ENCODE peak calls at places on chromosomes 4 and X, in ten cellular contexts. One of them, this sample, is unnamed.

GRCh38 chr4:118712872-118713271 is 27.7 kb downstream of the METTL14 start:
- DNase-seq in T-helper 22 cell: no peak
- DNase-seq in GM13976: no peak
- DNase-seq in stimulated activated CD8-positive, alpha-beta memory T cell treated with anti-CD3 and anti-CD28 coated beads, Interleukin-7, amount 100 ng/mL, for 4 hours: no peak
- DNase-seq in memory B cell: no peak
- DNase-seq in IMR-90: peak
- DNase-seq in erythroblast: no peak
- DNase-seq in midbrain: no peak
- DNase-seq in brain microvascular endothelial cell: peak
- DNase-seq in AG09309: no peak
- DNase-seq in this sample: no peak

GRCh38 chrX:67714004-67714403 is 170.2 kb downstream of the AR start:
- DNase-seq in IMR-90: no peak
- DNase-seq in GM13976: no peak
- DNase-seq in memory B cell: no peak
- DNase-seq in stimulated activated CD8-positive, alpha-beta memory T cell treated with anti-CD3 and anti-CD28 coated beads, Interleukin-7, amount 100 ng/mL, for 4 hours: no peak
- DNase-seq in midbrain: no peak
- DNase-seq in erythroblast: no peak
- DNase-seq in AG09309: no peak
- DNase-seq in T-helper 22 cell: no peak
- DNase-seq in brain microvascular endothelial cell: no peak
- DNase-seq in this sample: no peak

GRCh38 chrX:30349946-30350345 is 40.8 kb upstream of the NR0B1 start:
- DNase-seq in GM13976: no peak
- DNase-seq in memory B cell: no peak
- DNase-seq in IMR-90: no peak
- DNase-seq in AG09309: no peak
- DNase-seq in stimulated activated CD8-positive, alpha-beta memory T cell treated with anti-CD3 and anti-CD28 coated beads, Interleukin-7, amount 100 ng/mL, for 4 hours: no peak
- DNase-seq in brain microvascular endothelial cell: no peak
- DNase-seq in T-helper 22 cell: no peak
- DNase-seq in erythroblast: no peak
- DNase-seq in midbrain: no peak
- DNase-seq in this sample: no peak

GRCh38 chr4:81021526-81021944 is 9.0 kb upstream of the BMP3 start:
- DNase-seq in T-helper 22 cell: no peak
- DNase-seq in brain microvascular endothelial cell: no peak
- DNase-seq in memory B cell: no peak
- DNase-seq in erythroblast: no peak
- DNase-seq in midbrain: no peak
- DNase-seq in IMR-90: no peak
- DNase-seq in stimulated activated CD8-positive, alpha-beta memory T cell treated with anti-CD3 and anti-CD28 coated beads, Interleukin-7, amount 100 ng/mL, for 4 hours: no peak
- DNase-seq in AG09309: no peak
- DNase-seq in GM13976: no peak
- DNase-seq in this sample: no peak

GRCh38 chr4:183801460-183802168 is 103.5 kb upstream of the STOX2 start:
- DNase-seq in AG09309: no peak
- DNase-seq in stimulated activated CD8-positive, alpha-beta memory T cell treated with anti-CD3 and anti-CD28 coated beads, Interleukin-7, amount 100 ng/mL, for 4 hours: no peak
- DNase-seq in midbrain: no peak
- DNase-seq in IMR-90: no peak
- DNase-seq in memory B cell: no peak
- DNase-seq in GM13976: no peak
- DNase-seq in T-helper 22 cell: no peak
- DNase-seq in erythroblast: no peak
- DNase-seq in brain microvascular endothelial cell: no peak
- DNase-seq in this sample: no peak

GRCh38 chr4:76232681-76233080 is 18.8 kb upstream of the FAM47E start:
- DNase-seq in memory B cell: no peak
- DNase-seq in stimulated activated CD8-positive, alpha-beta memory T cell treated with anti-CD3 and anti-CD28 coated beads, Interleukin-7, amount 100 ng/mL, for 4 hours: no peak
- DNase-seq in AG09309: no peak
- DNase-seq in brain microvascular endothelial cell: no peak
- DNase-seq in T-helper 22 cell: no peak
- DNase-seq in IMR-90: no peak
- DNase-seq in midbrain: no peak
- DNase-seq in erythroblast: no peak
- DNase-seq in GM13976: no peak
- DNase-seq in this sample: no peak

GRCh38 chr4:62260256-62260655 is 1060.1 kb downstream of the ADGRL3 start:
- DNase-seq in brain microvascular endothelial cell: no peak
- DNase-seq in IMR-90: no peak
- DNase-seq in T-helper 22 cell: no peak
- DNase-seq in memory B cell: no peak
- DNase-seq in midbrain: no peak
- DNase-seq in stimulated activated CD8-positive, alpha-beta memory T cell treated with anti-CD3 and anti-CD28 coated beads, Interleukin-7, amount 100 ng/mL, for 4 hours: no peak
- DNase-seq in GM13976: no peak
- DNase-seq in AG09309: no peak
- DNase-seq in erythroblast: no peak
- DNase-seq in this sample: no peak

GRCh38 chr4:149719357-149719756 is 96.3 kb downstream of the IQCM start:
- DNase-seq in IMR-90: peak
- DNase-seq in GM13976: no peak
- DNase-seq in erythroblast: no peak
- DNase-seq in memory B cell: no peak
- DNase-seq in T-helper 22 cell: no peak
- DNase-seq in AG09309: no peak
- DNase-seq in stimulated activated CD8-positive, alpha-beta memory T cell treated with anti-CD3 and anti-CD28 coated beads, Interleukin-7, amount 100 ng/mL, for 4 hours: no peak
- DNase-seq in brain microvascular endothelial cell: no peak
- DNase-seq in midbrain: no peak
- DNase-seq in this sample: no peak

GRCh38 chr4:24477919-24478318 is 106.4 kb downstream of the DHX15 start:
- DNase-seq in AG09309: no peak
- DNase-seq in GM13976: no peak
- DNase-seq in stimulated activated CD8-positive, alpha-beta memory T cell treated with anti-CD3 and anti-CD28 coated beads, Interleukin-7, amount 100 ng/mL, for 4 hours: no peak
- DNase-seq in brain microvascular endothelial cell: peak
- DNase-seq in T-helper 22 cell: no peak
- DNase-seq in IMR-90: peak
- DNase-seq in memory B cell: no peak
- DNase-seq in midbrain: no peak
- DNase-seq in erythroblast: no peak
- DNase-seq in this sample: no peak

GRCh38 chr4:145679520-145679919 is 426 bp upstream of the C4orf51 start:
- DNase-seq in midbrain: no peak
- DNase-seq in memory B cell: no peak
- DNase-seq in stimulated activated CD8-positive, alpha-beta memory T cell treated with anti-CD3 and anti-CD28 coated beads, Interleukin-7, amount 100 ng/mL, for 4 hours: no peak
- DNase-seq in AG09309: peak
- DNase-seq in erythroblast: no peak
- DNase-seq in GM13976: no peak
- DNase-seq in brain microvascular endothelial cell: peak
- DNase-seq in T-helper 22 cell: no peak
- DNase-seq in IMR-90: peak
- DNase-seq in this sample: no peak

GRCh38 chrX:41781500-41781899 is 57.5 kb downstream of the GPR82 start:
- DNase-seq in brain microvascular endothelial cell: peak
- DNase-seq in stimulated activated CD8-positive, alpha-beta memory T cell treated with anti-CD3 and anti-CD28 coated beads, Interleukin-7, amount 100 ng/mL, for 4 hours: no peak
- DNase-seq in erythroblast: peak
- DNase-seq in memory B cell: no peak
- DNase-seq in midbrain: no peak
- DNase-seq in AG09309: no peak
- DNase-seq in GM13976: peak
- DNase-seq in IMR-90: peak
- DNase-seq in T-helper 22 cell: no peak
- DNase-seq in this sample: peak

GRCh38 chr4:152590179-152591031 is 54.5 kb upstream of the FBXW7 start:
- DNase-seq in memory B cell: no peak
- DNase-seq in AG09309: peak
- DNase-seq in T-helper 22 cell: no peak
- DNase-seq in brain microvascular endothelial cell: peak
- DNase-seq in erythroblast: no peak
- DNase-seq in stimulated activated CD8-positive, alpha-beta memory T cell treated with anti-CD3 and anti-CD28 coated beads, Interleukin-7, amount 100 ng/mL, for 4 hours: no peak
- DNase-seq in IMR-90: peak
- DNase-seq in GM13976: no peak
- DNase-seq in midbrain: no peak
- DNase-seq in this sample: no peak

GRCh38 chrX:74924449-74925209 is 623 bp downstream of the NEXMIF start:
- DNase-seq in brain microvascular endothelial cell: peak
- DNase-seq in IMR-90: no peak
- DNase-seq in stimulated activated CD8-positive, alpha-beta memory T cell treated with anti-CD3 and anti-CD28 coated beads, Interleukin-7, amount 100 ng/mL, for 4 hours: peak
- DNase-seq in GM13976: peak
- DNase-seq in T-helper 22 cell: no peak
- DNase-seq in AG09309: no peak
- DNase-seq in erythroblast: peak
- DNase-seq in midbrain: no peak
- DNase-seq in memory B cell: peak
- DNase-seq in this sample: peak

GRCh38 chrX:29687687-29688086 is 527.7 kb upstream of the MAGEB2 start:
- DNase-seq in stimulated activated CD8-positive, alpha-beta memory T cell treated with anti-CD3 and anti-CD28 coated beads, Interleukin-7, amount 100 ng/mL, for 4 hours: no peak
- DNase-seq in brain microvascular endothelial cell: peak
- DNase-seq in erythroblast: no peak
- DNase-seq in T-helper 22 cell: no peak
- DNase-seq in IMR-90: peak
- DNase-seq in midbrain: peak
- DNase-seq in GM13976: no peak
- DNase-seq in memory B cell: no peak
- DNase-seq in AG09309: no peak
- DNase-seq in this sample: no peak

GRCh38 chrX:79081895-79082512 is 62.5 kb upstream of the GPR174 start:
- DNase-seq in T-helper 22 cell: no peak
- DNase-seq in erythroblast: peak
- DNase-seq in memory B cell: peak
- DNase-seq in GM13976: peak
- DNase-seq in stimulated activated CD8-positive, alpha-beta memory T cell treated with anti-CD3 and anti-CD28 coated beads, Interleukin-7, amount 100 ng/mL, for 4 hours: no peak
- DNase-seq in IMR-90: peak
- DNase-seq in midbrain: peak
- DNase-seq in AG09309: peak
- DNase-seq in brain microvascular endothelial cell: peak
- DNase-seq in this sample: peak

GRCh38 chr4:41533685-41534084 is 4.3 kb upstream of the LIMCH1 start:
- DNase-seq in memory B cell: no peak
- DNase-seq in AG09309: no peak
- DNase-seq in GM13976: no peak
- DNase-seq in T-helper 22 cell: no peak
- DNase-seq in erythroblast: no peak
- DNase-seq in midbrain: no peak
- DNase-seq in IMR-90: no peak
- DNase-seq in brain microvascular endothelial cell: no peak
- DNase-seq in stimulated activated CD8-positive, alpha-beta memory T cell treated with anti-CD3 and anti-CD28 coated beads, Interleukin-7, amount 100 ng/mL, for 4 hours: no peak
- DNase-seq in this sample: no peak

GRCh38 chrX:70352473-70352872 is 62.6 kb downstream of the KIF4A start:
- DNase-seq in AG09309: no peak
- DNase-seq in IMR-90: no peak
- DNase-seq in erythroblast: no peak
- DNase-seq in stimulated activated CD8-positive, alpha-beta memory T cell treated with anti-CD3 and anti-CD28 coated beads, Interleukin-7, amount 100 ng/mL, for 4 hours: no peak
- DNase-seq in memory B cell: no peak
- DNase-seq in brain microvascular endothelial cell: no peak
- DNase-seq in T-helper 22 cell: no peak
- DNase-seq in midbrain: no peak
- DNase-seq in GM13976: no peak
- DNase-seq in this sample: no peak

GRCh38 chrX:38055170-38055847 is 49.0 kb downstream of the SYTL5 start:
- DNase-seq in AG09309: peak
- DNase-seq in T-helper 22 cell: no peak
- DNase-seq in GM13976: no peak
- DNase-seq in midbrain: no peak
- DNase-seq in memory B cell: no peak
- DNase-seq in erythroblast: no peak
- DNase-seq in brain microvascular endothelial cell: peak
- DNase-seq in IMR-90: peak
- DNase-seq in stimulated activated CD8-positive, alpha-beta memory T cell treated with anti-CD3 and anti-CD28 coated beads, Interleukin-7, amount 100 ng/mL, for 4 hours: no peak
- DNase-seq in this sample: no peak

GRCh38 chr4:136741468-136741867 is 790.8 kb downstream of the PCDH18 start:
- DNase-seq in erythroblast: no peak
- DNase-seq in GM13976: no peak
- DNase-seq in midbrain: no peak
- DNase-seq in T-helper 22 cell: no peak
- DNase-seq in brain microvascular endothelial cell: peak
- DNase-seq in IMR-90: peak
- DNase-seq in AG09309: no peak
- DNase-seq in memory B cell: no peak
- DNase-seq in stimulated activated CD8-positive, alpha-beta memory T cell treated with anti-CD3 and anti-CD28 coated beads, Interleukin-7, amount 100 ng/mL, for 4 hours: no peak
- DNase-seq in this sample: no peak

GRCh38 chrX:46260502-46260901 is 284.7 kb downstream of the ZNF674 start:
- DNase-seq in IMR-90: no peak
- DNase-seq in memory B cell: no peak
- DNase-seq in T-helper 22 cell: no peak
- DNase-seq in stimulated activated CD8-positive, alpha-beta memory T cell treated with anti-CD3 and anti-CD28 coated beads, Interleukin-7, amount 100 ng/mL, for 4 hours: no peak
- DNase-seq in erythroblast: no peak
- DNase-seq in midbrain: no peak
- DNase-seq in AG09309: no peak
- DNase-seq in GM13976: no peak
- DNase-seq in brain microvascular endothelial cell: no peak
- DNase-seq in this sample: no peak

GRCh38 chr4:143375326-143376073 is 38.8 kb downstream of the GAB1 start:
- DNase-seq in stimulated activated CD8-positive, alpha-beta memory T cell treated with anti-CD3 and anti-CD28 coated beads, Interleukin-7, amount 100 ng/mL, for 4 hours: no peak
- DNase-seq in GM13976: no peak
- DNase-seq in T-helper 22 cell: no peak
- DNase-seq in AG09309: no peak
- DNase-seq in memory B cell: peak
- DNase-seq in erythroblast: peak
- DNase-seq in brain microvascular endothelial cell: peak
- DNase-seq in midbrain: peak
- DNase-seq in IMR-90: no peak
- DNase-seq in this sample: peak

GRCh38 chr4:185559913-185560281 is 24.6 kb upstream of the PDLIM3 start:
- DNase-seq in GM13976: no peak
- DNase-seq in memory B cell: no peak
- DNase-seq in brain microvascular endothelial cell: peak
- DNase-seq in T-helper 22 cell: no peak
- DNase-seq in AG09309: peak
- DNase-seq in IMR-90: peak
- DNase-seq in erythroblast: no peak
- DNase-seq in midbrain: no peak
- DNase-seq in stimulated activated CD8-positive, alpha-beta memory T cell treated with anti-CD3 and anti-CD28 coated beads, Interleukin-7, amount 100 ng/mL, for 4 hours: no peak
- DNase-seq in this sample: no peak

GRCh38 chrX:103347682-103348397 is 8.5 kb upstream of the TCEAL9 start:
- DNase-seq in AG09309: no peak
- DNase-seq in memory B cell: no peak
- DNase-seq in T-helper 22 cell: no peak
- DNase-seq in GM13976: no peak
- DNase-seq in erythroblast: no peak
- DNase-seq in IMR-90: no peak
- DNase-seq in brain microvascular endothelial cell: no peak
- DNase-seq in stimulated activated CD8-positive, alpha-beta memory T cell treated with anti-CD3 and anti-CD28 coated beads, Interleukin-7, amount 100 ng/mL, for 4 hours: no peak
- DNase-seq in midbrain: no peak
- DNase-seq in this sample: no peak

GRCh38 chr4:52910115-52910514 is 48.0 kb downstream of the RASL11B start:
- DNase-seq in T-helper 22 cell: no peak
- DNase-seq in GM13976: no peak
- DNase-seq in midbrain: no peak
- DNase-seq in memory B cell: no peak
- DNase-seq in IMR-90: no peak
- DNase-seq in AG09309: no peak
- DNase-seq in brain microvascular endothelial cell: no peak
- DNase-seq in stimulated activated CD8-positive, alpha-beta memory T cell treated with anti-CD3 and anti-CD28 coated beads, Interleukin-7, amount 100 ng/mL, for 4 hours: no peak
- DNase-seq in erythroblast: no peak
- DNase-seq in this sample: no peak

GRCh38 chrX:1274786-1275185 is 6.2 kb downstream of the CSF2RA start:
- DNase-seq in T-helper 22 cell: no peak
- DNase-seq in memory B cell: no peak
- DNase-seq in AG09309: no peak
- DNase-seq in brain microvascular endothelial cell: no peak
- DNase-seq in GM13976: no peak
- DNase-seq in midbrain: peak
- DNase-seq in IMR-90: no peak
- DNase-seq in erythroblast: no peak
- DNase-seq in stimulated activated CD8-positive, alpha-beta memory T cell treated with anti-CD3 and anti-CD28 coated beads, Interleukin-7, amount 100 ng/mL, for 4 hours: no peak
- DNase-seq in this sample: peak

GRCh38 chrX:19839770-19840254 is 47.6 kb downstream of the SH3KBP1 start:
- DNase-seq in memory B cell: no peak
- DNase-seq in GM13976: no peak
- DNase-seq in midbrain: no peak
- DNase-seq in brain microvascular endothelial cell: no peak
- DNase-seq in T-helper 22 cell: no peak
- DNase-seq in erythroblast: no peak
- DNase-seq in IMR-90: no peak
- DNase-seq in AG09309: no peak
- DNase-seq in stimulated activated CD8-positive, alpha-beta memory T cell treated with anti-CD3 and anti-CD28 coated beads, Interleukin-7, amount 100 ng/mL, for 4 hours: no peak
- DNase-seq in this sample: no peak

GRCh38 chr4:6471303-6472007 is 959 bp downstream of the PPP2R2C start:
- DNase-seq in AG09309: no peak
- DNase-seq in brain microvascular endothelial cell: no peak
- DNase-seq in midbrain: peak
- DNase-seq in T-helper 22 cell: no peak
- DNase-seq in memory B cell: no peak
- DNase-seq in GM13976: peak
- DNase-seq in stimulated activated CD8-positive, alpha-beta memory T cell treated with anti-CD3 and anti-CD28 coated beads, Interleukin-7, amount 100 ng/mL, for 4 hours: no peak
- DNase-seq in erythroblast: no peak
- DNase-seq in IMR-90: no peak
- DNase-seq in this sample: no peak

GRCh38 chr4:79050521-79050880 is 111.3 kb upstream of the PAQR3 start:
- DNase-seq in GM13976: no peak
- DNase-seq in brain microvascular endothelial cell: no peak
- DNase-seq in stimulated activated CD8-positive, alpha-beta memory T cell treated with anti-CD3 and anti-CD28 coated beads, Interleukin-7, amount 100 ng/mL, for 4 hours: no peak
- DNase-seq in midbrain: no peak
- DNase-seq in AG09309: no peak
- DNase-seq in T-helper 22 cell: no peak
- DNase-seq in memory B cell: no peak
- DNase-seq in erythroblast: no peak
- DNase-seq in IMR-90: no peak
- DNase-seq in this sample: no peak

This sample was measured in HL-60.